ENCODE peak calls at places on chromosomes 3 and 15, in ten cellular contexts. One of them, this sample, is unnamed.
A peak's percentile ranks its signal among the peaks of the same experiment; 100 is the strongest.

GRCh38 chr3:14273886-14274517 is 95.4 kb downstream of the LSM3 start:
- DNase-seq in effector CD4-positive, alpha-beta T cell: no peak
- DNase-seq in ELR: peak; percentile 55
- DNase-seq in keratinocyte: peak; percentile 35
- DNase-seq in AG08396: no peak
- DNase-seq in stimulated activated CD4-positive, alpha-beta T cell treated with anti-CD3 and anti-CD28 coated beads, TNF-alpha, amount 100 ng/mL, for 4 hours: no peak
- DNase-seq in NCI-H510A treated with DMSO at 0.1 percent for 48 hours: no peak
- DNase-seq in CD4-positive, alpha-beta T cell: no peak
- DNase-seq in T-helper 1 cell: no peak
- DNase-seq in BE2C: no peak
- DNase-seq in this sample: no peak

GRCh38 chr3:122621112-122621511 is 43.7 kb downstream of the PARP15 start:
- DNase-seq in effector CD4-positive, alpha-beta T cell: no peak
- DNase-seq in ELR: no peak
- DNase-seq in keratinocyte: no peak
- DNase-seq in AG08396: no peak
- DNase-seq in stimulated activated CD4-positive, alpha-beta T cell treated with anti-CD3 and anti-CD28 coated beads, TNF-alpha, amount 100 ng/mL, for 4 hours: no peak
- DNase-seq in NCI-H510A treated with DMSO at 0.1 percent for 48 hours: no peak
- DNase-seq in CD4-positive, alpha-beta T cell: no peak
- DNase-seq in T-helper 1 cell: no peak
- DNase-seq in BE2C: no peak
- DNase-seq in this sample: no peak

GRCh38 chr3:19116239-19116638 is 32.1 kb upstream of the KCNH8 start:
- DNase-seq in effector CD4-positive, alpha-beta T cell: no peak
- DNase-seq in ELR: no peak
- DNase-seq in keratinocyte: no peak
- DNase-seq in AG08396: no peak
- DNase-seq in stimulated activated CD4-positive, alpha-beta T cell treated with anti-CD3 and anti-CD28 coated beads, TNF-alpha, amount 100 ng/mL, for 4 hours: no peak
- DNase-seq in NCI-H510A treated with DMSO at 0.1 percent for 48 hours: no peak
- DNase-seq in CD4-positive, alpha-beta T cell: no peak
- DNase-seq in T-helper 1 cell: no peak
- DNase-seq in BE2C: no peak
- DNase-seq in this sample: no peak

GRCh38 chr15:41435037-41435786 is 18.3 kb downstream of the RTF1 start:
- DNase-seq in effector CD4-positive, alpha-beta T cell: no peak
- DNase-seq in ELR: peak; percentile 10
- DNase-seq in keratinocyte: no peak
- DNase-seq in AG08396: no peak
- DNase-seq in stimulated activated CD4-positive, alpha-beta T cell treated with anti-CD3 and anti-CD28 coated beads, TNF-alpha, amount 100 ng/mL, for 4 hours: no peak
- DNase-seq in NCI-H510A treated with DMSO at 0.1 percent for 48 hours: no peak
- DNase-seq in CD4-positive, alpha-beta T cell: no peak
- DNase-seq in T-helper 1 cell: no peak
- DNase-seq in BE2C: no peak
- DNase-seq in this sample: no peak

GRCh38 chr15:36936652-36937051 is 163.7 kb downstream of the MEIS2 start:
- DNase-seq in effector CD4-positive, alpha-beta T cell: no peak
- DNase-seq in ELR: no peak
- DNase-seq in keratinocyte: no peak
- DNase-seq in AG08396: no peak
- DNase-seq in stimulated activated CD4-positive, alpha-beta T cell treated with anti-CD3 and anti-CD28 coated beads, TNF-alpha, amount 100 ng/mL, for 4 hours: no peak
- DNase-seq in NCI-H510A treated with DMSO at 0.1 percent for 48 hours: no peak
- DNase-seq in CD4-positive, alpha-beta T cell: no peak
- DNase-seq in T-helper 1 cell: no peak
- DNase-seq in BE2C: no peak
- DNase-seq in this sample: no peak

GRCh38 chr3:80050826-80051601 is 283.2 kb upstream of the ROBO1 start:
- DNase-seq in effector CD4-positive, alpha-beta T cell: no peak
- DNase-seq in ELR: no peak
- DNase-seq in keratinocyte: no peak
- DNase-seq in AG08396: no peak
- DNase-seq in stimulated activated CD4-positive, alpha-beta T cell treated with anti-CD3 and anti-CD28 coated beads, TNF-alpha, amount 100 ng/mL, for 4 hours: no peak
- DNase-seq in NCI-H510A treated with DMSO at 0.1 percent for 48 hours: no peak
- DNase-seq in CD4-positive, alpha-beta T cell: no peak
- DNase-seq in T-helper 1 cell: no peak
- DNase-seq in BE2C: peak; percentile 6
- DNase-seq in this sample: no peak

GRCh38 chr15:61013146-61013545 is 216.0 kb downstream of the RORA start:
- DNase-seq in effector CD4-positive, alpha-beta T cell: no peak
- DNase-seq in ELR: no peak
- DNase-seq in keratinocyte: no peak
- DNase-seq in AG08396: no peak
- DNase-seq in stimulated activated CD4-positive, alpha-beta T cell treated with anti-CD3 and anti-CD28 coated beads, TNF-alpha, amount 100 ng/mL, for 4 hours: no peak
- DNase-seq in NCI-H510A treated with DMSO at 0.1 percent for 48 hours: no peak
- DNase-seq in CD4-positive, alpha-beta T cell: no peak
- DNase-seq in T-helper 1 cell: no peak
- DNase-seq in BE2C: no peak
- DNase-seq in this sample: no peak

GRCh38 chr3:115208066-115208750 is 61.1 kb upstream of the ZBTB20 start:
- DNase-seq in effector CD4-positive, alpha-beta T cell: no peak
- DNase-seq in ELR: no peak
- DNase-seq in keratinocyte: no peak
- DNase-seq in AG08396: no peak
- DNase-seq in stimulated activated CD4-positive, alpha-beta T cell treated with anti-CD3 and anti-CD28 coated beads, TNF-alpha, amount 100 ng/mL, for 4 hours: no peak
- DNase-seq in NCI-H510A treated with DMSO at 0.1 percent for 48 hours: no peak
- DNase-seq in CD4-positive, alpha-beta T cell: no peak
- DNase-seq in T-helper 1 cell: no peak
- DNase-seq in BE2C: no peak
- DNase-seq in this sample: no peak

GRCh38 chr3:25033407-25034029 is 394.5 kb upstream of the RARB start:
- DNase-seq in effector CD4-positive, alpha-beta T cell: no peak
- DNase-seq in ELR: peak; percentile 27
- DNase-seq in keratinocyte: no peak
- DNase-seq in AG08396: peak; percentile 8
- DNase-seq in stimulated activated CD4-positive, alpha-beta T cell treated with anti-CD3 and anti-CD28 coated beads, TNF-alpha, amount 100 ng/mL, for 4 hours: no peak
- DNase-seq in NCI-H510A treated with DMSO at 0.1 percent for 48 hours: no peak
- DNase-seq in CD4-positive, alpha-beta T cell: no peak
- DNase-seq in T-helper 1 cell: no peak
- DNase-seq in BE2C: peak; percentile 33
- DNase-seq in this sample: no peak

GRCh38 chr15:72116680-72117447 is 1.1 kb downstream of the MYO9A start:
- DNase-seq in effector CD4-positive, alpha-beta T cell: no peak
- DNase-seq in ELR: peak; percentile 39
- DNase-seq in keratinocyte: no peak
- DNase-seq in AG08396: peak; percentile 16
- DNase-seq in stimulated activated CD4-positive, alpha-beta T cell treated with anti-CD3 and anti-CD28 coated beads, TNF-alpha, amount 100 ng/mL, for 4 hours: peak; percentile 4
- DNase-seq in NCI-H510A treated with DMSO at 0.1 percent for 48 hours: no peak
- DNase-seq in CD4-positive, alpha-beta T cell: no peak
- DNase-seq in T-helper 1 cell: no peak
- DNase-seq in BE2C: peak; percentile 37
- DNase-seq in this sample: no peak

GRCh38 chr3:50204804-50205718 is at the start of gene SLC38A3:
- DNase-seq in effector CD4-positive, alpha-beta T cell: no peak
- DNase-seq in ELR: no peak
- DNase-seq in keratinocyte: no peak
- DNase-seq in AG08396: peak; percentile 49
- DNase-seq in stimulated activated CD4-positive, alpha-beta T cell treated with anti-CD3 and anti-CD28 coated beads, TNF-alpha, amount 100 ng/mL, for 4 hours: no peak
- DNase-seq in NCI-H510A treated with DMSO at 0.1 percent for 48 hours: peak; percentile 16
- DNase-seq in CD4-positive, alpha-beta T cell: peak; percentile 15
- DNase-seq in T-helper 1 cell: no peak
- DNase-seq in BE2C: peak; percentile 56
- DNase-seq in this sample: no peak

GRCh38 chr3:136162322-136162721 is 33.8 kb downstream of the MSL2 start:
- DNase-seq in effector CD4-positive, alpha-beta T cell: no peak
- DNase-seq in ELR: no peak
- DNase-seq in keratinocyte: no peak
- DNase-seq in AG08396: no peak
- DNase-seq in stimulated activated CD4-positive, alpha-beta T cell treated with anti-CD3 and anti-CD28 coated beads, TNF-alpha, amount 100 ng/mL, for 4 hours: no peak
- DNase-seq in NCI-H510A treated with DMSO at 0.1 percent for 48 hours: no peak
- DNase-seq in CD4-positive, alpha-beta T cell: no peak
- DNase-seq in T-helper 1 cell: no peak
- DNase-seq in BE2C: no peak
- DNase-seq in this sample: no peak

GRCh38 chr3:177089120-177089519 is 108.2 kb downstream of the TBL1XR1 start:
- DNase-seq in effector CD4-positive, alpha-beta T cell: no peak
- DNase-seq in ELR: no peak
- DNase-seq in keratinocyte: no peak
- DNase-seq in AG08396: no peak
- DNase-seq in stimulated activated CD4-positive, alpha-beta T cell treated with anti-CD3 and anti-CD28 coated beads, TNF-alpha, amount 100 ng/mL, for 4 hours: no peak
- DNase-seq in NCI-H510A treated with DMSO at 0.1 percent for 48 hours: no peak
- DNase-seq in CD4-positive, alpha-beta T cell: no peak
- DNase-seq in T-helper 1 cell: no peak
- DNase-seq in BE2C: no peak
- DNase-seq in this sample: no peak

GRCh38 chr3:195446359-195446758 is 3.5 kb upstream of the ACAP2 start:
- DNase-seq in effector CD4-positive, alpha-beta T cell: no peak
- DNase-seq in ELR: no peak
- DNase-seq in keratinocyte: no peak
- DNase-seq in AG08396: no peak
- DNase-seq in stimulated activated CD4-positive, alpha-beta T cell treated with anti-CD3 and anti-CD28 coated beads, TNF-alpha, amount 100 ng/mL, for 4 hours: no peak
- DNase-seq in NCI-H510A treated with DMSO at 0.1 percent for 48 hours: no peak
- DNase-seq in CD4-positive, alpha-beta T cell: no peak
- DNase-seq in T-helper 1 cell: no peak
- DNase-seq in BE2C: no peak
- DNase-seq in this sample: no peak